ENCODE peak calls at places on chromosome 6, in six cellular contexts. C is Kasumi-1; T is HFF-Myc; Z is NCI-H2171 treated with DMSO at 0.1 percent for 48 hours; F is heart right ventricle; G is activated CD4-positive, alpha-beta T cell treated with anti-CD3 and anti-CD28 coated beads, Interleukin-2, amount 50 U/mL, for 1 hour. H is an unnamed sample.

GRCh38 chr6:42162384-42162783 is 10.8 kb upstream of the GUCA1A start:
- DNase-seq in Z (no peak), F (no peak), T (no peak), C (no peak), G (no peak), H (no peak)

GRCh38 chr6:157723376-157723775 is 99.7 kb upstream of the SNX9 start:
- DNase-seq in F (no peak), T (no peak), C (no peak), Z (no peak), G (no peak), H (no peak)

GRCh38 chr6:170186006-170186908 is 104.6 kb downstream of the DLL1 start:
- DNase-seq in C (no peak), T (no peak), G (no peak), F (no peak), Z (no peak), H (no peak)

GRCh38 chr6:90044833-90045337 is 150.6 kb downstream of the GJA10 start:
- DNase-seq in C (no peak), G (no peak), F (no peak), Z (peak), T (peak), H (no peak)

GRCh38 chr6:56259682-56260081 is 12.3 kb upstream of the COL21A1 start:
- DNase-seq in F (no peak), T (no peak), C (no peak), Z (peak), G (no peak), H (peak)

GRCh38 chr6:158322724-158323560 is 10.7 kb downstream of the TULP4 start:
- DNase-seq in Z (peak), F (no peak), G (no peak), T (peak), C (no peak), H (peak)

GRCh38 chr6:26576929-26577719 is 19.6 kb upstream of the ABT1 start:
- DNase-seq in C (peak), F (peak), T (peak), G (peak), Z (peak), H (peak)

GRCh38 chr6:154412106-154412820 is 55.7 kb upstream of the IPCEF1 start:
- DNase-seq in G (no peak), Z (no peak), F (no peak), T (no peak), C (no peak), H (no peak)